ENCODE peak calls at places on chromosomes 13 and 19, in nine cellular contexts. One of them, this sample, is unnamed.
A peak's percentile ranks its signal among the peaks of the same experiment; 100 is the strongest.

GRCh38 chr13:44692173-44692713 is 116.1 kb upstream of the TSC22D1 start:
- DNase-seq in CD8-positive, alpha-beta T cell: no peak
- DNase-seq in bronchial epithelial cell: no peak
- DNase-seq in neural crest cell: no peak
- DNase-seq in A549: no peak
- DNase-seq in IMR-90: peak; percentile 43
- DNase-seq in AG04450: no peak
- DNase-seq in nephron progenitor cell: no peak
- DNase-seq in mammary epithelial cell: peak; percentile 52
- DNase-seq in this sample: no peak

GRCh38 chr13:49657241-49657641 is 28.9 kb downstream of the ARL11 start:
- DNase-seq in nephron progenitor cell: no peak
- DNase-seq in bronchial epithelial cell: no peak
- DNase-seq in AG04450: no peak
- DNase-seq in mammary epithelial cell: no peak
- DNase-seq in neural crest cell: no peak
- DNase-seq in A549: no peak
- DNase-seq in CD8-positive, alpha-beta T cell: no peak
- DNase-seq in IMR-90: no peak
- DNase-seq in this sample: no peak

GRCh38 chr19:1718382-1719315 is 34.7 kb upstream of the ONECUT3 start:
- DNase-seq in A549: no peak
- DNase-seq in CD8-positive, alpha-beta T cell: no peak
- DNase-seq in IMR-90: no peak
- DNase-seq in nephron progenitor cell: no peak
- DNase-seq in neural crest cell: no peak
- DNase-seq in AG04450: no peak
- DNase-seq in bronchial epithelial cell: no peak
- DNase-seq in mammary epithelial cell: no peak
- DNase-seq in this sample: no peak

GRCh38 chr13:101341464-101341863 is 74.8 kb downstream of the NALCN start:
- DNase-seq in A549: no peak
- DNase-seq in bronchial epithelial cell: no peak
- DNase-seq in neural crest cell: no peak
- DNase-seq in IMR-90: peak; percentile 12
- DNase-seq in mammary epithelial cell: no peak
- DNase-seq in nephron progenitor cell: no peak
- DNase-seq in AG04450: no peak
- DNase-seq in CD8-positive, alpha-beta T cell: no peak
- DNase-seq in this sample: no peak

GRCh38 chr19:6048808-6049405 is 61.4 kb downstream of the RFX2 start:
- DNase-seq in neural crest cell: peak; percentile 74
- DNase-seq in AG04450: no peak
- DNase-seq in mammary epithelial cell: peak; percentile 65
- DNase-seq in A549: peak; percentile 69
- DNase-seq in CD8-positive, alpha-beta T cell: peak; percentile 80
- DNase-seq in bronchial epithelial cell: peak; percentile 52
- DNase-seq in nephron progenitor cell: peak; percentile 82
- DNase-seq in IMR-90: peak; percentile 65
- DNase-seq in this sample: no peak

GRCh38 chr13:49502954-49503353 is 7.2 kb downstream of the PHF11 start:
- DNase-seq in CD8-positive, alpha-beta T cell: no peak
- DNase-seq in A549: no peak
- DNase-seq in mammary epithelial cell: no peak
- DNase-seq in neural crest cell: no peak
- DNase-seq in nephron progenitor cell: no peak
- DNase-seq in AG04450: no peak
- DNase-seq in IMR-90: peak; percentile 77
- DNase-seq in bronchial epithelial cell: no peak
- DNase-seq in this sample: no peak

GRCh38 chr19:56167064-56167578 is 8.7 kb upstream of the GALP start:
- DNase-seq in bronchial epithelial cell: peak; percentile 7
- DNase-seq in A549: no peak
- DNase-seq in mammary epithelial cell: no peak
- DNase-seq in neural crest cell: no peak
- DNase-seq in CD8-positive, alpha-beta T cell: no peak
- DNase-seq in nephron progenitor cell: peak; percentile 31
- DNase-seq in AG04450: no peak
- DNase-seq in IMR-90: no peak
- DNase-seq in this sample: no peak

GRCh38 chr19:7460562-7460966 is 28.3 kb downstream of the PEX11G start:
- DNase-seq in mammary epithelial cell: no peak
- DNase-seq in nephron progenitor cell: no peak
- DNase-seq in neural crest cell: no peak
- DNase-seq in IMR-90: peak; percentile 44
- DNase-seq in CD8-positive, alpha-beta T cell: no peak
- DNase-seq in A549: no peak
- DNase-seq in AG04450: no peak
- DNase-seq in bronchial epithelial cell: no peak
- DNase-seq in this sample: no peak

GRCh38 chr13:28754698-28755545 is 36.2 kb upstream of the SLC46A3 start:
- DNase-seq in neural crest cell: no peak
- DNase-seq in bronchial epithelial cell: no peak
- DNase-seq in CD8-positive, alpha-beta T cell: no peak
- DNase-seq in IMR-90: peak; percentile 13
- DNase-seq in nephron progenitor cell: no peak
- DNase-seq in A549: no peak
- DNase-seq in AG04450: no peak
- DNase-seq in mammary epithelial cell: no peak
- DNase-seq in this sample: no peak

GRCh38 chr13:100254002-100254401 is 165.1 kb downstream of the PCCA start:
- DNase-seq in IMR-90: no peak
- DNase-seq in CD8-positive, alpha-beta T cell: no peak
- DNase-seq in neural crest cell: no peak
- DNase-seq in nephron progenitor cell: no peak
- DNase-seq in mammary epithelial cell: peak; percentile 29
- DNase-seq in AG04450: no peak
- DNase-seq in bronchial epithelial cell: no peak
- DNase-seq in A549: no peak
- DNase-seq in this sample: no peak

GRCh38 chr19:58009666-58010301 is 7.2 kb upstream of the ZNF606 start:
- DNase-seq in nephron progenitor cell: no peak
- DNase-seq in CD8-positive, alpha-beta T cell: peak; percentile 58
- DNase-seq in A549: peak; percentile 17
- DNase-seq in neural crest cell: no peak
- DNase-seq in IMR-90: peak; percentile 63
- DNase-seq in mammary epithelial cell: peak; percentile 84
- DNase-seq in bronchial epithelial cell: peak; percentile 75
- DNase-seq in AG04450: peak; percentile 41
- DNase-seq in this sample: peak; percentile 44

GRCh38 chr13:33188093-33188882 is 97.3 kb downstream of the STARD13 start:
- DNase-seq in bronchial epithelial cell: no peak
- DNase-seq in CD8-positive, alpha-beta T cell: no peak
- DNase-seq in nephron progenitor cell: no peak
- DNase-seq in neural crest cell: no peak
- DNase-seq in IMR-90: peak; percentile 57
- DNase-seq in mammary epithelial cell: no peak
- DNase-seq in AG04450: no peak
- DNase-seq in A549: no peak
- DNase-seq in this sample: no peak

GRCh38 chr19:14361824-14362223 is 19.4 kb upstream of the ADGRE5 start:
- DNase-seq in mammary epithelial cell: no peak
- DNase-seq in neural crest cell: no peak
- DNase-seq in IMR-90: no peak
- DNase-seq in A549: no peak
- DNase-seq in bronchial epithelial cell: no peak
- DNase-seq in AG04450: no peak
- DNase-seq in nephron progenitor cell: no peak
- DNase-seq in CD8-positive, alpha-beta T cell: peak; percentile 47
- DNase-seq in this sample: no peak

GRCh38 chr13:112160558-112160957 is 93.6 kb downstream of the SOX1 start:
- DNase-seq in mammary epithelial cell: no peak
- DNase-seq in AG04450: no peak
- DNase-seq in CD8-positive, alpha-beta T cell: no peak
- DNase-seq in A549: no peak
- DNase-seq in bronchial epithelial cell: no peak
- DNase-seq in nephron progenitor cell: no peak
- DNase-seq in IMR-90: no peak
- DNase-seq in neural crest cell: no peak
- DNase-seq in this sample: no peak

GRCh38 chr13:39881887-39882286 is 226.4 kb downstream of the COG6 start:
- DNase-seq in A549: no peak
- DNase-seq in neural crest cell: no peak
- DNase-seq in IMR-90: peak; percentile 47
- DNase-seq in CD8-positive, alpha-beta T cell: no peak
- DNase-seq in bronchial epithelial cell: peak; percentile 76
- DNase-seq in nephron progenitor cell: no peak
- DNase-seq in mammary epithelial cell: peak; percentile 14
- DNase-seq in AG04450: peak; percentile 4
- DNase-seq in this sample: no peak

GRCh38 chr13:39884166-39884565 is 228.7 kb downstream of the COG6 start:
- DNase-seq in A549: no peak
- DNase-seq in IMR-90: no peak
- DNase-seq in mammary epithelial cell: no peak
- DNase-seq in neural crest cell: no peak
- DNase-seq in bronchial epithelial cell: no peak
- DNase-seq in CD8-positive, alpha-beta T cell: no peak
- DNase-seq in nephron progenitor cell: no peak
- DNase-seq in AG04450: no peak
- DNase-seq in this sample: no peak

GRCh38 chr13:39877134-39877533 is 221.7 kb downstream of the COG6 start:
- DNase-seq in IMR-90: no peak
- DNase-seq in A549: no peak
- DNase-seq in neural crest cell: no peak
- DNase-seq in nephron progenitor cell: no peak
- DNase-seq in bronchial epithelial cell: no peak
- DNase-seq in CD8-positive, alpha-beta T cell: no peak
- DNase-seq in AG04450: no peak
- DNase-seq in mammary epithelial cell: no peak
- DNase-seq in this sample: no peak

GRCh38 chr13:39879286-39880035 is 224.0 kb downstream of the COG6 start:
- DNase-seq in IMR-90: no peak
- DNase-seq in CD8-positive, alpha-beta T cell: no peak
- DNase-seq in A549: no peak
- DNase-seq in AG04450: no peak
- DNase-seq in neural crest cell: no peak
- DNase-seq in nephron progenitor cell: no peak
- DNase-seq in bronchial epithelial cell: no peak
- DNase-seq in mammary epithelial cell: no peak
- DNase-seq in this sample: no peak

DNA sequence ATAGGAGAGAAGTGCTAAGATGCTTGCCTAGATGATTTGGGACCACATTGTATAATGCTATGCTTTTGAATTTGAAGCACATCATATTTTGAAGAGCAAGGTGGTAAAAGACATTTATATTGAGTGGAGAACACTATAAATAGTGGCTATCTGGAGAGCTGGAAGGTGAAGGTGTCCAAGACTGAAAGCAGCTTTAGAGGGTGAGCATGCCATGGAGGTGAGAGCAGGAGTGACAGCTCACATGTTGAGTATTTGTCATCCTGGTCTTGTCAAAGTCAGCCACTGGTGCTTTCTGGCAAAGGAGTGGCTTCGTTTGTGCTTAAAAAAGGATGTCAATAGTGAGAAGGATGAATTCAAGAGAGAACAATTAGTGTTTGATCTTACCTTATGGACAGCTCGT is 225.9 kb downstream of the COG6 start:
- DNase-seq in nephron progenitor cell: no peak
- DNase-seq in AG04450: no peak
- DNase-seq in CD8-positive, alpha-beta T cell: no peak
- DNase-seq in A549: no peak
- DNase-seq in IMR-90: no peak
- DNase-seq in mammary epithelial cell: no peak
- DNase-seq in bronchial epithelial cell: no peak
- DNase-seq in neural crest cell: no peak
- DNase-seq in this sample: no peak
- TF ChIP-seq CTCF in nephron progenitor cell: no peak
- TF ChIP-seq CTCF in AG04450: no peak
- TF ChIP-seq CTCF in CD8-positive, alpha-beta T cell: no peak
- TF ChIP-seq CTCF in A549: no peak
- TF ChIP-seq CTCF in IMR-90: no peak
- TF ChIP-seq CTCF in mammary epithelial cell: no peak
- TF ChIP-seq CTCF in bronchial epithelial cell: no peak
- TF ChIP-seq CTCF in neural crest cell: no peak
- TF ChIP-seq CTCF in this sample: no peak

GRCh38 chr13:65719831-65720230 is 1510.3 kb downstream of the PCDH9 start:
- DNase-seq in bronchial epithelial cell: no peak
- DNase-seq in nephron progenitor cell: no peak
- DNase-seq in A549: no peak
- DNase-seq in AG04450: no peak
- DNase-seq in neural crest cell: no peak
- DNase-seq in CD8-positive, alpha-beta T cell: no peak
- DNase-seq in IMR-90: no peak
- DNase-seq in mammary epithelial cell: no peak
- DNase-seq in this sample: no peak
- TF ChIP-seq CTCF in bronchial epithelial cell: no peak
- TF ChIP-seq CTCF in nephron progenitor cell: no peak
- TF ChIP-seq CTCF in A549: no peak
- TF ChIP-seq CTCF in AG04450: no peak
- TF ChIP-seq CTCF in neural crest cell: no peak
- TF ChIP-seq CTCF in CD8-positive, alpha-beta T cell: no peak
- TF ChIP-seq CTCF in IMR-90: no peak
- TF ChIP-seq CTCF in mammary epithelial cell: no peak
- TF ChIP-seq CTCF in this sample: no peak

GRCh38 chr13:53340505-53341143 is 312.0 kb downstream of the OLFM4 start:
- DNase-seq in bronchial epithelial cell: no peak
- DNase-seq in mammary epithelial cell: no peak
- DNase-seq in neural crest cell: no peak
- DNase-seq in IMR-90: no peak
- DNase-seq in A549: no peak
- DNase-seq in CD8-positive, alpha-beta T cell: no peak
- DNase-seq in AG04450: no peak
- DNase-seq in nephron progenitor cell: no peak
- DNase-seq in this sample: no peak

GRCh38 chr13:53341144-53341510 is 312.5 kb downstream of the OLFM4 start:
- DNase-seq in mammary epithelial cell: no peak
- DNase-seq in IMR-90: no peak
- DNase-seq in neural crest cell: no peak
- DNase-seq in AG04450: no peak
- DNase-seq in A549: no peak
- DNase-seq in bronchial epithelial cell: no peak
- DNase-seq in nephron progenitor cell: no peak
- DNase-seq in CD8-positive, alpha-beta T cell: no peak
- DNase-seq in this sample: no peak

GRCh38 chr13:53342623-53343022 is 314.0 kb downstream of the OLFM4 start:
- DNase-seq in A549: no peak
- DNase-seq in bronchial epithelial cell: no peak
- DNase-seq in IMR-90: no peak
- DNase-seq in AG04450: no peak
- DNase-seq in mammary epithelial cell: no peak
- DNase-seq in neural crest cell: no peak
- DNase-seq in CD8-positive, alpha-beta T cell: no peak
- DNase-seq in nephron progenitor cell: no peak
- DNase-seq in this sample: no peak

GRCh38 chr13:53336441-53337160 is 308.0 kb downstream of the OLFM4 start:
- DNase-seq in bronchial epithelial cell: no peak
- DNase-seq in nephron progenitor cell: no peak
- DNase-seq in CD8-positive, alpha-beta T cell: no peak
- DNase-seq in IMR-90: no peak
- DNase-seq in A549: no peak
- DNase-seq in neural crest cell: no peak
- DNase-seq in mammary epithelial cell: no peak
- DNase-seq in AG04450: no peak
- DNase-seq in this sample: no peak

GRCh38 chr13:53338760-53339159 is 310.1 kb downstream of the OLFM4 start:
- DNase-seq in nephron progenitor cell: no peak
- DNase-seq in neural crest cell: no peak
- DNase-seq in IMR-90: no peak
- DNase-seq in A549: no peak
- DNase-seq in mammary epithelial cell: no peak
- DNase-seq in CD8-positive, alpha-beta T cell: no peak
- DNase-seq in AG04450: no peak
- DNase-seq in bronchial epithelial cell: no peak
- DNase-seq in this sample: no peak
- TF ChIP-seq CTCF in nephron progenitor cell: no peak
- TF ChIP-seq CTCF in neural crest cell: peak; percentile 29
- TF ChIP-seq CTCF in IMR-90: no peak
- TF ChIP-seq CTCF in A549: no peak
- TF ChIP-seq CTCF in mammary epithelial cell: no peak
- TF ChIP-seq CTCF in CD8-positive, alpha-beta T cell: no peak
- TF ChIP-seq CTCF in AG04450: no peak
- TF ChIP-seq CTCF in bronchial epithelial cell: no peak
- TF ChIP-seq CTCF in this sample: no peak

GRCh38 chr19:37329686-37330085 is 41.2 kb upstream of the ZNF527 start:
- DNase-seq in bronchial epithelial cell: no peak
- DNase-seq in A549: no peak
- DNase-seq in IMR-90: no peak
- DNase-seq in CD8-positive, alpha-beta T cell: no peak
- DNase-seq in nephron progenitor cell: no peak
- DNase-seq in mammary epithelial cell: no peak
- DNase-seq in AG04450: no peak
- DNase-seq in neural crest cell: no peak
- DNase-seq in this sample: no peak
- TF ChIP-seq CTCF in bronchial epithelial cell: no peak
- TF ChIP-seq CTCF in A549: no peak
- TF ChIP-seq CTCF in IMR-90: peak; percentile 7
- TF ChIP-seq CTCF in CD8-positive, alpha-beta T cell: no peak
- TF ChIP-seq CTCF in nephron progenitor cell: no peak
- TF ChIP-seq CTCF in mammary epithelial cell: peak; percentile 43
- TF ChIP-seq CTCF in AG04450: peak; percentile 9
- TF ChIP-seq CTCF in neural crest cell: peak; percentile 44
- TF ChIP-seq CTCF in this sample: no peak